ENCODE peak calls at places on chromosomes 16 and 17, in nine cellular contexts. J is lung, I is GM12864, R is choroid plexus epithelial cell, V is OCI-LY7, X is foreskin fibroblast, N is A549, K is dorsolateral prefrontal cortex, S is colonic mucosa. P is an unnamed sample.

GRCh38 chr16:9870962-9871361 is 311.3 kb downstream of the GRIN2A start:
- DNase-seq in J (no peak), I (no peak), R (no peak), V (no peak), X (no peak), N (no peak), K (no peak), S (no peak), P (no peak)

GRCh38 chr16:87685766-87686165 is 80.0 kb downstream of the KLHDC4 start:
- DNase-seq in J (no peak), I (no peak), R (no peak), V (no peak), X (no peak), N (no peak), K (no peak), S (no peak), P (no peak)

GRCh38 chr17:44044092-44044491 is 22.4 kb downstream of the LSM12 start:
- DNase-seq in J (no peak), I (no peak), R (no peak), V (no peak), X (peak), N (no peak), K (no peak), S (no peak), P (peak)

GRCh38 chr17:47301831-47302230 is 21.9 kb upstream of the EFCAB13 start:
- DNase-seq in J (no peak), I (no peak), R (no peak), V (no peak), X (no peak), N (no peak), K (no peak), S (no peak), P (no peak)

GRCh38 chr17:51166987-51167931 is 1.0 kb downstream of the NME2 start:
- DNase-seq in J (peak), I (no peak), R (peak), V (peak), X (peak), N (peak), K (peak), S (peak), P (no peak)

GRCh38 chr17:15409721-15410247 is 57.6 kb downstream of the CDRT4 start:
- DNase-seq in J (no peak), I (no peak), R (peak), V (no peak), X (peak), N (no peak), K (no peak), S (no peak), P (peak)

GRCh38 chr16:534089-534635 is 6.7 kb downstream of the CAPN15 start:
- DNase-seq in J (no peak), I (no peak), R (no peak), V (no peak), X (no peak), N (no peak), K (no peak), S (peak), P (no peak)

GRCh38 chr17:12580640-12581039 is 85.0 kb upstream of the MYOCD start:
- DNase-seq in J (no peak), I (no peak), R (peak), V (no peak), X (no peak), N (no peak), K (no peak), S (no peak), P (no peak)

GRCh38 chr16:49993579-49993978 is 31.4 kb upstream of the CNEP1R1 start:
- DNase-seq in J (no peak), I (no peak), R (no peak), V (no peak), X (no peak), N (no peak), K (no peak), S (no peak), P (no peak)

GRCh38 chr16:68792465-68793324 is 50.6 kb upstream of the TANGO6 start:
- DNase-seq in J (no peak), I (no peak), R (peak), V (no peak), X (peak), N (peak), K (no peak), S (peak), P (peak)

GRCh38 chr17:49454050-49454449 is 39.4 kb upstream of the PHB1 start:
- DNase-seq in J (no peak), I (no peak), R (no peak), V (no peak), X (peak), N (no peak), K (peak), S (no peak), P (no peak)

GRCh38 chr17:70254735-70255460 is 85.6 kb downstream of the KCNJ2 start:
- DNase-seq in J (no peak), I (no peak), R (peak), V (no peak), X (peak), N (no peak), K (no peak), S (no peak), P (peak)

GRCh38 chr16:3501783-3502400 is 1.1 kb downstream of the CLUAP1 start:
- DNase-seq in J (no peak), I (no peak), R (no peak), V (no peak), X (no peak), N (no peak), K (no peak), S (no peak), P (no peak)

GRCh38 chr17:8696951-8697745 is 47.5 kb downstream of the CCDC42 start:
- DNase-seq in J (no peak), I (no peak), R (peak), V (no peak), X (peak), N (no peak), K (no peak), S (no peak), P (peak)

GRCh38 chr17:41966453-41967140 is at the start of gene CNP:
- DNase-seq in J (peak), I (peak), R (peak), V (peak), X (peak), N (peak), K (peak), S (peak), P (peak)

GRCh38 chr16:24272379-24272778 is 16.2 kb downstream of the CACNG3 start:
- DNase-seq in J (no peak), I (no peak), R (no peak), V (no peak), X (no peak), N (no peak), K (no peak), S (no peak), P (no peak)

GRCh38 chr16:83977056-83977815 is 9.2 kb downstream of the NECAB2 start:
- DNase-seq in J (no peak), I (no peak), R (no peak), V (no peak), X (no peak), N (no peak), K (no peak), S (no peak), P (no peak)

GRCh38 chr16:85629853-85630252 is 16.7 kb downstream of the GSE1 start:
- DNase-seq in J (no peak), I (no peak), R (no peak), V (no peak), X (no peak), N (no peak), K (no peak), S (no peak), P (no peak)

GRCh38 chr17:77445908-77446535 is 305.3 kb downstream of the SEC14L1 start:
- DNase-seq in J (no peak), I (peak), R (peak), V (peak), X (peak), N (no peak), K (no peak), S (peak), P (no peak)

GRCh38 chr17:17305282-17305801 is 2.2 kb downstream of the NT5M start:
- DNase-seq in J (no peak), I (peak), R (peak), V (peak), X (peak), N (no peak), K (peak), S (peak), P (no peak)

GRCh38 chr16:49463529-49463928 is 89.9 kb downstream of the C16orf78 start:
- DNase-seq in J (no peak), I (peak), R (no peak), V (peak), X (no peak), N (no peak), K (no peak), S (peak), P (no peak)

GRCh38 chr16:24950275-24950674 is 64.9 kb downstream of the ARHGAP17 start:
- DNase-seq in J (no peak), I (no peak), R (peak), V (no peak), X (peak), N (no peak), K (no peak), S (peak), P (peak)

GRCh38 chr16:75048051-75048450 is 49.2 kb downstream of the ZNRF1 start:
- DNase-seq in J (no peak), I (no peak), R (no peak), V (no peak), X (no peak), N (no peak), K (no peak), S (no peak), P (peak)

GRCh38 chr16:1220098-1220728 is 4.9 kb downstream of the TPSG1 start:
- DNase-seq in J (no peak), I (no peak), R (no peak), V (no peak), X (no peak), N (no peak), K (no peak), S (no peak), P (no peak)

GRCh38 chr17:45405250-45406086 is 27.2 kb downstream of the ARHGAP27 start:
- DNase-seq in J (no peak), I (no peak), R (peak), V (peak), X (peak), N (no peak), K (no peak), S (peak), P (no peak)

GRCh38 chr16:60107467-60107866 is 1373.4 kb upstream of the GOT2 start:
- DNase-seq in J (no peak), I (no peak), R (peak), V (no peak), X (peak), N (no peak), K (no peak), S (no peak), P (peak)

GRCh38 chr16:1165511-1165910 is 12.6 kb downstream of the CACNA1H start:
- DNase-seq in J (no peak), I (no peak), R (no peak), V (no peak), X (no peak), N (no peak), K (no peak), S (no peak), P (no peak)

GRCh38 chr17:18026408-18026776 is 12.6 kb downstream of the ATPAF2 start:
- DNase-seq in J (no peak), I (no peak), R (peak), V (no peak), X (peak), N (no peak), K (peak), S (no peak), P (peak)

GRCh38 chr17:28295677-28296578 is 23.1 kb upstream of the TMEM97 start:
- DNase-seq in J (no peak), I (no peak), R (no peak), V (no peak), X (no peak), N (no peak), K (no peak), S (no peak), P (no peak)

GRCh38 chr16:70688266-70688742 is 2.5 kb upstream of the MTSS2 start:
- DNase-seq in J (peak), I (no peak), R (peak), V (no peak), X (peak), N (no peak), K (peak), S (peak), P (peak)

GRCh38 chr16:57093845-57094564 is 1.6 kb downstream of the CPNE2 start:
- DNase-seq in J (no peak), I (no peak), R (no peak), V (no peak), X (no peak), N (no peak), K (no peak), S (peak), P (no peak)

GRCh38 chr17:1485748-1486376 is 6.6 kb downstream of the MYO1C start:
- DNase-seq in J (peak), I (no peak), R (peak), V (peak), X (peak), N (peak), K (no peak), S (peak), P (peak)

GRCh38 chr17:47776330-47777197 is 43.5 kb downstream of the TBX21 start:
- DNase-seq in J (no peak), I (no peak), R (peak), V (peak), X (peak), N (peak), K (no peak), S (peak), P (peak)

GRCh38 chr17:79082311-79083190 is 7.9 kb downstream of the ENGASE start:
- DNase-seq in J (no peak), I (no peak), R (peak), V (peak), X (peak), N (peak), K (no peak), S (peak), P (peak)

GRCh38 chr16:76910931-76911330 is 280.1 kb upstream of the MON1B start:
- DNase-seq in J (no peak), I (no peak), R (peak), V (no peak), X (peak), N (peak), K (no peak), S (no peak), P (peak)

GRCh38 chr16:20792216-20792615 is 14.1 kb downstream of the ERI2 start:
- DNase-seq in J (no peak), I (no peak), R (peak), V (no peak), X (peak), N (no peak), K (no peak), S (no peak), P (no peak)

GRCh38 chr16:77868478-77868877 is 80.1 kb downstream of the VAT1L start:
- DNase-seq in J (no peak), I (peak), R (no peak), V (no peak), X (no peak), N (no peak), K (no peak), S (no peak), P (no peak)

DNA sequence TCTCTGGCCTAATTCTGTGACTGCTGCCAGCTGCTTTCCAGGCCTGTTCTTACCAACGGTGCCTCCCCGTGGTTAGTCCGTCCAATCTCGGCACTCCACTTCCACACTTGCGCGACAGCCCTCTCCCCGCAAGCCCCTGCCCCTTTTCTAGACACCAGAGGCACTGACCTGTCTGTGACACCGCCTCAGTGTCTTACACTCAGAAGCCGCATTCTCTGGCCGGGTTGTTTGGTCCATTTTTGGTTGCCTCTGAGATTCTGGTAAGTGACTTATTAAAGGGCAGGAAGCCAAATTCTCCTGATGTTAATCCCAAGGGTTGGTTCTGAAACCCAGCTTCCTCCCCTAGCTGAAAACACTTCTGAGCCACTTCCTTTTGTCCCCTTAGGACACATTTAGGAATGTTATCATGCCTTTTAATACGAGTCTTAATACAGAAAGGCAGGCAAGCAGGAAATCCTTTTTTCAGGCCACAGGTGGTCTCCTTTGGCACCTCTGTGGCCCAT is 1.2 kb upstream of the AKTIP start:
- DNase-seq in J (peak), I (no peak), R (peak), V (peak), X (peak), N (no peak), K (peak), S (peak), P (peak)
- H3K4me3 ChIP-seq in J (no peak), I (peak), R (peak), V (peak), X (peak), N (peak), K (peak), S (peak), P (peak)

DNA sequence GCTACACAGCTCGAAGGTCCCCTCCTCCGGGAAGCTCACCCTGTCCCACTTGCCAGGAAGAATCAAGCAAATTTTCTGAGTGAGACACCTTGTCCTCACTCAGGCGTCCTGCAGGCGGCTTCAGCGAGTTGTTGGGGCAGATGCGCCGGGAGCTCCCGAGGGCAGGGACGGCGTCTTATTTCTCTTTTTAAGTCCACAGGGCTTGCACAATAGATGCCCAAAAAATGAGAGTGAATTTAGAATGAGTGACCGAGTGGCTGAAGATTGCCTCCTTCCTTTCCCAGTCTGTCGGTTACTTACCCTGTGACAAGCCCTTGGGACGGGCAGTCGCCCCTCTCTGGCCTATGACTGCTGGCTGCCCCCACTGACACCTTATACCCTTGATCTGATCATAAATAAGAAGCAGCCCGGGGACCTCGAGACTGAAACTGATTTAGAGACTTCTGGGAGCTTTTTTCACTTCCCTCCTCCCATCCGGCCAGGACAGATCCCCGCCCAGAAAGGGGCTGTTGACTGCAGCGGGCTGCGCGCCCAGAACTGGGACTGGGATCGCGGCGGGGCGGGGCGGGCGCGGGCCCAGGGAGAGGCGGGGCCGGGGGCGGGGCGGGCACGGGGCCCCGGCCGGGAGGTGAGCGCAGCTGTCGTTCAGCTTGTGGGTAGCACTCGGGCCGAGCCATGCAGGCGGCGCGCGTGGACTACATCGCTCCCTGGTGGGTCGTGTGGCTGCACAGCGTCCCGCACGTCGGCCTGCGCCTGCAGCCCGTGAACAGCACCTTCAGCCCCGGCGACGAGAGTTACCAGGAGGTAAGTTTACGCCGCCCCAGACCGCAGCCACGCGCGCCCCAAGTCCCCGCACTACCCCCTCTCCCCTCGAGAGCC is at the start of gene TTYH2:
- DNase-seq in J (peak), I (peak), R (peak), V (peak), X (peak), N (peak), K (peak), S (peak), P (peak)
- TF ChIP-seq CTCF in J (no peak), I (peak), R (peak), V (peak), X (peak), N (peak), K (peak), S (no peak), P (peak)

GRCh38 chr16:17519556-17519955 is 48.8 kb upstream of the XYLT1 start:
- DNase-seq in J (no peak), I (no peak), R (no peak), V (no peak), X (no peak), N (no peak), K (no peak), S (no peak), P (peak)

GRCh38 chr16:17520567-17520966 is 49.8 kb upstream of the XYLT1 start:
- DNase-seq in J (no peak), I (no peak), R (no peak), V (no peak), X (peak), N (no peak), K (no peak), S (no peak), P (peak)

GRCh38 chr16:17519041-17519440 is 48.3 kb upstream of the XYLT1 start:
- DNase-seq in J (no peak), I (no peak), R (no peak), V (no peak), X (peak), N (no peak), K (no peak), S (no peak), P (peak)

GRCh38 chr16:17515421-17516210 is 44.9 kb upstream of the XYLT1 start:
- DNase-seq in J (no peak), I (no peak), R (no peak), V (no peak), X (peak), N (no peak), K (no peak), S (no peak), P (peak)

GRCh38 chr16:17518441-17518840 is 47.7 kb upstream of the XYLT1 start:
- DNase-seq in J (no peak), I (no peak), R (no peak), V (no peak), X (peak), N (no peak), K (no peak), S (no peak), P (peak)
- H3K4me3 ChIP-seq in J (no peak), I (no peak), R (no peak), V (no peak), X (no peak), N (no peak), K (no peak), S (no peak), P (no peak)

DNA sequence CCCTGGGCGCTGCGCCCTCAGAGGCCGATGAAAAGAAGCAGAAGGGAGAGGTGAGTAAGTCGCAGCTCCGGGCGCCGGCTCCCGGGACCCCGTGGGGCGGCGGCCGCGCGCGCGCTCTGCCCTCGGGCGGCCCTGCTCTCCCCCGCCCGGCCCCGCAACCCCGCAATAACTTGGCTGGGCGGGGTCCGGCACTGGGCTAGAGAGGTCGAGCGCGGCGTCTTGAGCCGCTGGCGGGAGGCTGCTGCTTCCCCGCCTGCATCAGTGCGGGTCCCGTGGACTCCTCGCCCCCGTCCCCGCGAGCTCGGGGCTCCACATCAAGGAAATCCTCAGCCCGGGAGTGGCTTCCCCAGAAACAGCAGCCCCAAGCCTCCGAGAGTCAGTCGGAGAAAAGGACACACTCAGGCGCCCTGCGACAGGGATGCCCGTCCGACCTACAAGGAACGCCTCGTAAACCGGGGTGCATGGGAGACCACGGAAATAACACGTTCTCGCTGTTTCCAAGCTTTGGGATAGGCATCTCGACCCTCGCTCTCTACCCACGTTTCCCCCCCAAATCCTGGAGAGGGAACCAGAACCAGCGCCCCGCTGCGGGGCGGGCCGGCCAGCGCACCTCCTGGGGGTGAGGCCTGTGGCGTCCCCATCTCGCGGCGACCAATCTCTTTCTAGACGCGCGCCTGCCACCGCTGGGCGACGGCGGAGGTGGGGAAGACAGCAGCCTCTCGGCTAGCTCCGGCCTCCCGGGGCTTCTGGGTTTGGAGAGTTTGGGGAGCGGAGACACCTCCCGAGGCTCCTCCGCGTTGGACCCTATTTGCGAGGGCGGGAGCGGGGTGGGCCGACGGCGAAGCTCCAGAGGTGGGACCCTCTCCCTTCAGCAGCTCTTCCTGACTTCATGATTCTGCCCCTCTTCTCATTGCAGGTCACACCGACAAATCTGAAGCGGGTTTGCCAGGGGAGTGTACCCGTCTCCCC is 809 bp upstream of the ABHD15 start:
- DNase-seq in J (peak), I (no peak), R (peak), V (peak), X (peak), N (peak), K (peak), S (peak), P (no peak)
- TF ChIP-seq CTCF in J (no peak), I (peak), R (peak), V (peak), X (peak), N (peak), K (peak), S (no peak), P (peak)

GRCh38 chr17:7588553-7589203 is 1.2 kb downstream of the SOX15 start:
- DNase-seq in J (no peak), I (no peak), R (no peak), V (no peak), X (peak), N (no peak), K (no peak), S (no peak), P (no peak)
- H3K4me3 ChIP-seq in J (no peak), I (no peak), R (no peak), V (no peak), X (peak), N (no peak), K (peak), S (peak), P (no peak)